ENCODE peak calls at places on chromosomes 16 and 17, in nine cellular contexts. One of them, this sample, is unnamed.

GRCh38 chr17:77875881-77876509 is 82.5 kb upstream of the TNRC6C start:
- DNase-seq in heart left ventricle: peak
- DNase-seq in OCI-LY7: peak
- DNase-seq in activated T-helper 1 cell treated with anti-CD3 and anti-CD28 coated beads, Interleukin-12 subunit alpha, Interleukin-12 subunit beta, Interleukin-2, Interleukin-4 antibody, amounts not matched to agents 30 ng/mL and 10 ng/mL and 1 ng/mL, durations not matched to agents 14 hours and 24 hours and 36 hours: no peak
- DNase-seq in KBM-7: peak
- DNase-seq in stimulated activated CD4-positive, alpha-beta T cell treated with anti-CD3 and anti-CD28 coated beads, Interleukin-12 subunit alpha, Interleukin-12 subunit beta, amount 100 ng/mL, for 4 hours: no peak
- DNase-seq in NCI-H2171 treated with DMSO at 0.1 percent for 48 hours: no peak
- DNase-seq in iris pigment epithelial cell: peak
- DNase-seq in Daoy: peak
- DNase-seq in this sample: no peak

GRCh38 chr17:76404976-76405563 is 20.7 kb downstream of the SPHK1 start:
- DNase-seq in stimulated activated CD4-positive, alpha-beta T cell treated with anti-CD3 and anti-CD28 coated beads, Interleukin-12 subunit alpha, Interleukin-12 subunit beta, amount 100 ng/mL, for 4 hours: no peak
- DNase-seq in NCI-H2171 treated with DMSO at 0.1 percent for 48 hours: no peak
- DNase-seq in KBM-7: no peak
- DNase-seq in Daoy: no peak
- DNase-seq in activated T-helper 1 cell treated with anti-CD3 and anti-CD28 coated beads, Interleukin-12 subunit alpha, Interleukin-12 subunit beta, Interleukin-2, Interleukin-4 antibody, amounts not matched to agents 30 ng/mL and 10 ng/mL and 1 ng/mL, durations not matched to agents 14 hours and 24 hours and 36 hours: no peak
- DNase-seq in heart left ventricle: peak
- DNase-seq in iris pigment epithelial cell: no peak
- DNase-seq in OCI-LY7: no peak
- DNase-seq in this sample: no peak

GRCh38 chr17:6558276-6558675 is 1.9 kb upstream of the PITPNM3 start:
- DNase-seq in iris pigment epithelial cell: no peak
- DNase-seq in heart left ventricle: peak
- DNase-seq in Daoy: no peak
- DNase-seq in KBM-7: no peak
- DNase-seq in NCI-H2171 treated with DMSO at 0.1 percent for 48 hours: no peak
- DNase-seq in stimulated activated CD4-positive, alpha-beta T cell treated with anti-CD3 and anti-CD28 coated beads, Interleukin-12 subunit alpha, Interleukin-12 subunit beta, amount 100 ng/mL, for 4 hours: no peak
- DNase-seq in activated T-helper 1 cell treated with anti-CD3 and anti-CD28 coated beads, Interleukin-12 subunit alpha, Interleukin-12 subunit beta, Interleukin-2, Interleukin-4 antibody, amounts not matched to agents 30 ng/mL and 10 ng/mL and 1 ng/mL, durations not matched to agents 14 hours and 24 hours and 36 hours: no peak
- DNase-seq in OCI-LY7: no peak
- DNase-seq in this sample: no peak

GRCh38 chr16:72312862-72313261 is 140.9 kb upstream of the PMFBP1 start:
- DNase-seq in heart left ventricle: no peak
- DNase-seq in OCI-LY7: no peak
- DNase-seq in NCI-H2171 treated with DMSO at 0.1 percent for 48 hours: no peak
- DNase-seq in iris pigment epithelial cell: peak
- DNase-seq in KBM-7: no peak
- DNase-seq in stimulated activated CD4-positive, alpha-beta T cell treated with anti-CD3 and anti-CD28 coated beads, Interleukin-12 subunit alpha, Interleukin-12 subunit beta, amount 100 ng/mL, for 4 hours: no peak
- DNase-seq in activated T-helper 1 cell treated with anti-CD3 and anti-CD28 coated beads, Interleukin-12 subunit alpha, Interleukin-12 subunit beta, Interleukin-2, Interleukin-4 antibody, amounts not matched to agents 30 ng/mL and 10 ng/mL and 1 ng/mL, durations not matched to agents 14 hours and 24 hours and 36 hours: no peak
- DNase-seq in Daoy: no peak
- DNase-seq in this sample: no peak

GRCh38 chr16:8818499-8819270 is 21.0 kb downstream of the PMM2 start:
- DNase-seq in NCI-H2171 treated with DMSO at 0.1 percent for 48 hours: no peak
- DNase-seq in OCI-LY7: no peak
- DNase-seq in stimulated activated CD4-positive, alpha-beta T cell treated with anti-CD3 and anti-CD28 coated beads, Interleukin-12 subunit alpha, Interleukin-12 subunit beta, amount 100 ng/mL, for 4 hours: no peak
- DNase-seq in Daoy: no peak
- DNase-seq in KBM-7: no peak
- DNase-seq in iris pigment epithelial cell: no peak
- DNase-seq in heart left ventricle: no peak
- DNase-seq in activated T-helper 1 cell treated with anti-CD3 and anti-CD28 coated beads, Interleukin-12 subunit alpha, Interleukin-12 subunit beta, Interleukin-2, Interleukin-4 antibody, amounts not matched to agents 30 ng/mL and 10 ng/mL and 1 ng/mL, durations not matched to agents 14 hours and 24 hours and 36 hours: no peak
- DNase-seq in this sample: no peak

GRCh38 chr17:44968225-44969143 is at the start of gene C1QL1:
- DNase-seq in OCI-LY7: peak
- DNase-seq in KBM-7: peak
- DNase-seq in stimulated activated CD4-positive, alpha-beta T cell treated with anti-CD3 and anti-CD28 coated beads, Interleukin-12 subunit alpha, Interleukin-12 subunit beta, amount 100 ng/mL, for 4 hours: peak
- DNase-seq in Daoy: peak
- DNase-seq in iris pigment epithelial cell: peak
- DNase-seq in NCI-H2171 treated with DMSO at 0.1 percent for 48 hours: peak
- DNase-seq in activated T-helper 1 cell treated with anti-CD3 and anti-CD28 coated beads, Interleukin-12 subunit alpha, Interleukin-12 subunit beta, Interleukin-2, Interleukin-4 antibody, amounts not matched to agents 30 ng/mL and 10 ng/mL and 1 ng/mL, durations not matched to agents 14 hours and 24 hours and 36 hours: peak
- DNase-seq in heart left ventricle: peak
- DNase-seq in this sample: peak

GRCh38 chr16:76857402-76857801 is 333.6 kb upstream of the MON1B start:
- DNase-seq in KBM-7: no peak
- DNase-seq in stimulated activated CD4-positive, alpha-beta T cell treated with anti-CD3 and anti-CD28 coated beads, Interleukin-12 subunit alpha, Interleukin-12 subunit beta, amount 100 ng/mL, for 4 hours: no peak
- DNase-seq in heart left ventricle: no peak
- DNase-seq in OCI-LY7: no peak
- DNase-seq in Daoy: no peak
- DNase-seq in activated T-helper 1 cell treated with anti-CD3 and anti-CD28 coated beads, Interleukin-12 subunit alpha, Interleukin-12 subunit beta, Interleukin-2, Interleukin-4 antibody, amounts not matched to agents 30 ng/mL and 10 ng/mL and 1 ng/mL, durations not matched to agents 14 hours and 24 hours and 36 hours: no peak
- DNase-seq in iris pigment epithelial cell: no peak
- DNase-seq in NCI-H2171 treated with DMSO at 0.1 percent for 48 hours: no peak
- DNase-seq in this sample: no peak

GRCh38 chr17:39237586-39237985 is 11.8 kb upstream of the STAC2 start:
- DNase-seq in KBM-7: no peak
- DNase-seq in activated T-helper 1 cell treated with anti-CD3 and anti-CD28 coated beads, Interleukin-12 subunit alpha, Interleukin-12 subunit beta, Interleukin-2, Interleukin-4 antibody, amounts not matched to agents 30 ng/mL and 10 ng/mL and 1 ng/mL, durations not matched to agents 14 hours and 24 hours and 36 hours: no peak
- DNase-seq in Daoy: no peak
- DNase-seq in OCI-LY7: no peak
- DNase-seq in heart left ventricle: no peak
- DNase-seq in iris pigment epithelial cell: no peak
- DNase-seq in NCI-H2171 treated with DMSO at 0.1 percent for 48 hours: no peak
- DNase-seq in stimulated activated CD4-positive, alpha-beta T cell treated with anti-CD3 and anti-CD28 coated beads, Interleukin-12 subunit alpha, Interleukin-12 subunit beta, amount 100 ng/mL, for 4 hours: no peak
- DNase-seq in this sample: no peak

GRCh38 chr16:47503936-47504335 is 42.8 kb downstream of the PHKB start:
- DNase-seq in activated T-helper 1 cell treated with anti-CD3 and anti-CD28 coated beads, Interleukin-12 subunit alpha, Interleukin-12 subunit beta, Interleukin-2, Interleukin-4 antibody, amounts not matched to agents 30 ng/mL and 10 ng/mL and 1 ng/mL, durations not matched to agents 14 hours and 24 hours and 36 hours: no peak
- DNase-seq in Daoy: peak
- DNase-seq in iris pigment epithelial cell: peak
- DNase-seq in KBM-7: no peak
- DNase-seq in NCI-H2171 treated with DMSO at 0.1 percent for 48 hours: no peak
- DNase-seq in heart left ventricle: no peak
- DNase-seq in OCI-LY7: no peak
- DNase-seq in stimulated activated CD4-positive, alpha-beta T cell treated with anti-CD3 and anti-CD28 coated beads, Interleukin-12 subunit alpha, Interleukin-12 subunit beta, amount 100 ng/mL, for 4 hours: no peak
- DNase-seq in this sample: no peak

GRCh38 chr17:83203073-83203471 is 123.7 kb downstream of the METRNL start:
- DNase-seq in KBM-7: no peak
- DNase-seq in iris pigment epithelial cell: peak
- DNase-seq in heart left ventricle: peak
- DNase-seq in NCI-H2171 treated with DMSO at 0.1 percent for 48 hours: no peak
- DNase-seq in Daoy: peak
- DNase-seq in stimulated activated CD4-positive, alpha-beta T cell treated with anti-CD3 and anti-CD28 coated beads, Interleukin-12 subunit alpha, Interleukin-12 subunit beta, amount 100 ng/mL, for 4 hours: no peak
- DNase-seq in activated T-helper 1 cell treated with anti-CD3 and anti-CD28 coated beads, Interleukin-12 subunit alpha, Interleukin-12 subunit beta, Interleukin-2, Interleukin-4 antibody, amounts not matched to agents 30 ng/mL and 10 ng/mL and 1 ng/mL, durations not matched to agents 14 hours and 24 hours and 36 hours: peak
- DNase-seq in OCI-LY7: no peak
- DNase-seq in this sample: peak

GRCh38 chr17:80742091-80742490 is 197.5 kb downstream of the RPTOR start:
- DNase-seq in Daoy: no peak
- DNase-seq in KBM-7: no peak
- DNase-seq in stimulated activated CD4-positive, alpha-beta T cell treated with anti-CD3 and anti-CD28 coated beads, Interleukin-12 subunit alpha, Interleukin-12 subunit beta, amount 100 ng/mL, for 4 hours: no peak
- DNase-seq in activated T-helper 1 cell treated with anti-CD3 and anti-CD28 coated beads, Interleukin-12 subunit alpha, Interleukin-12 subunit beta, Interleukin-2, Interleukin-4 antibody, amounts not matched to agents 30 ng/mL and 10 ng/mL and 1 ng/mL, durations not matched to agents 14 hours and 24 hours and 36 hours: no peak
- DNase-seq in NCI-H2171 treated with DMSO at 0.1 percent for 48 hours: no peak
- DNase-seq in heart left ventricle: no peak
- DNase-seq in OCI-LY7: no peak
- DNase-seq in iris pigment epithelial cell: no peak
- DNase-seq in this sample: no peak

GRCh38 chr17:46940692-46941404 is 17.9 kb downstream of the GOSR2 start:
- DNase-seq in activated T-helper 1 cell treated with anti-CD3 and anti-CD28 coated beads, Interleukin-12 subunit alpha, Interleukin-12 subunit beta, Interleukin-2, Interleukin-4 antibody, amounts not matched to agents 30 ng/mL and 10 ng/mL and 1 ng/mL, durations not matched to agents 14 hours and 24 hours and 36 hours: peak
- DNase-seq in heart left ventricle: peak
- DNase-seq in iris pigment epithelial cell: peak
- DNase-seq in OCI-LY7: peak
- DNase-seq in NCI-H2171 treated with DMSO at 0.1 percent for 48 hours: peak
- DNase-seq in Daoy: peak
- DNase-seq in stimulated activated CD4-positive, alpha-beta T cell treated with anti-CD3 and anti-CD28 coated beads, Interleukin-12 subunit alpha, Interleukin-12 subunit beta, amount 100 ng/mL, for 4 hours: peak
- DNase-seq in KBM-7: peak
- DNase-seq in this sample: peak

GRCh38 chr17:55655777-55656176 is 66.9 kb downstream of the TMEM100 start:
- DNase-seq in heart left ventricle: no peak
- DNase-seq in Daoy: no peak
- DNase-seq in activated T-helper 1 cell treated with anti-CD3 and anti-CD28 coated beads, Interleukin-12 subunit alpha, Interleukin-12 subunit beta, Interleukin-2, Interleukin-4 antibody, amounts not matched to agents 30 ng/mL and 10 ng/mL and 1 ng/mL, durations not matched to agents 14 hours and 24 hours and 36 hours: no peak
- DNase-seq in KBM-7: no peak
- DNase-seq in iris pigment epithelial cell: no peak
- DNase-seq in OCI-LY7: no peak
- DNase-seq in NCI-H2171 treated with DMSO at 0.1 percent for 48 hours: no peak
- DNase-seq in stimulated activated CD4-positive, alpha-beta T cell treated with anti-CD3 and anti-CD28 coated beads, Interleukin-12 subunit alpha, Interleukin-12 subunit beta, amount 100 ng/mL, for 4 hours: no peak
- DNase-seq in this sample: no peak

GRCh38 chr17:65064452-65065019 is 8.0 kb upstream of the GNA13 start:
- DNase-seq in Daoy: peak
- DNase-seq in KBM-7: no peak
- DNase-seq in heart left ventricle: no peak
- DNase-seq in NCI-H2171 treated with DMSO at 0.1 percent for 48 hours: peak
- DNase-seq in stimulated activated CD4-positive, alpha-beta T cell treated with anti-CD3 and anti-CD28 coated beads, Interleukin-12 subunit alpha, Interleukin-12 subunit beta, amount 100 ng/mL, for 4 hours: no peak
- DNase-seq in OCI-LY7: no peak
- DNase-seq in activated T-helper 1 cell treated with anti-CD3 and anti-CD28 coated beads, Interleukin-12 subunit alpha, Interleukin-12 subunit beta, Interleukin-2, Interleukin-4 antibody, amounts not matched to agents 30 ng/mL and 10 ng/mL and 1 ng/mL, durations not matched to agents 14 hours and 24 hours and 36 hours: no peak
- DNase-seq in iris pigment epithelial cell: peak
- DNase-seq in this sample: no peak

This sample was measured in tibial artery.